ENCODE peak calls at places on chromosomes 4 and X, in five cellular contexts. One of them, this sample, is unnamed.

GRCh38 chr4:15010038-15010585 is 7.8 kb downstream of the CPEB2 start:
- DNase-seq in omental fat pad: no peak
- DNase-seq in amygdala: no peak
- DNase-seq in left colon: no peak
- DNase-seq in GM20000: no peak
- DNase-seq in this sample: no peak

GRCh38 chr4:183158062-183158461 is 59.0 kb downstream of the WWC2 start:
- DNase-seq in omental fat pad: no peak
- DNase-seq in amygdala: no peak
- DNase-seq in left colon: no peak
- DNase-seq in GM20000: no peak
- DNase-seq in this sample: no peak

GRCh38 chr4:156228706-156229105 is 275.0 kb upstream of the CTSO start:
- DNase-seq in omental fat pad: no peak
- DNase-seq in amygdala: no peak
- DNase-seq in left colon: no peak
- DNase-seq in GM20000: no peak
- DNase-seq in this sample: no peak

GRCh38 chr4:83852085-83852451 is 316.2 kb downstream of the GPAT3 start:
- DNase-seq in omental fat pad: no peak
- DNase-seq in amygdala: no peak
- DNase-seq in left colon: no peak
- DNase-seq in GM20000: no peak
- DNase-seq in this sample: no peak

GRCh38 chr4:156976147-156976546 is 4.5 kb upstream of the PDGFC start:
- DNase-seq in omental fat pad: no peak
- DNase-seq in amygdala: no peak
- DNase-seq in left colon: no peak
- DNase-seq in GM20000: no peak
- DNase-seq in this sample: no peak

GRCh38 chr4:121283319-121283718 is 97.5 kb downstream of the QRFPR start:
- DNase-seq in omental fat pad: no peak
- DNase-seq in amygdala: no peak
- DNase-seq in left colon: no peak
- DNase-seq in GM20000: no peak
- DNase-seq in this sample: no peak

GRCh38 chr4:78477276-78477675 is 74.3 kb upstream of the ANXA3 start:
- DNase-seq in omental fat pad: no peak
- DNase-seq in amygdala: no peak
- DNase-seq in left colon: no peak
- DNase-seq in GM20000: no peak
- DNase-seq in this sample: no peak

GRCh38 chrX:70033348-70033747 is 16.4 kb downstream of the AWAT2 start:
- DNase-seq in omental fat pad: no peak
- DNase-seq in amygdala: no peak
- DNase-seq in left colon: peak
- DNase-seq in GM20000: peak
- DNase-seq in this sample: peak

GRCh38 chrX:1453390-1453783 is 678 bp upstream of the ASMTL start:
- DNase-seq in omental fat pad: peak
- DNase-seq in amygdala: no peak
- DNase-seq in left colon: no peak
- DNase-seq in GM20000: peak
- DNase-seq in this sample: no peak

GRCh38 chr4:83905952-83906351 is 370.0 kb downstream of the GPAT3 start:
- DNase-seq in omental fat pad: no peak
- DNase-seq in amygdala: no peak
- DNase-seq in left colon: no peak
- DNase-seq in GM20000: no peak
- DNase-seq in this sample: no peak

This sample was measured in RPMI8226.